ENCODE peak calls at places on chromosomes 7 and 10, in six cellular contexts. V is cardiac muscle cell, T is pancreas, M is heart left ventricle, C is right cardiac atrium, D is left ventricle myocardium inferior. Z is an unnamed sample.

GRCh38 chr7:105512926-105513526 is 9.0 kb downstream of the PUS7 start:
- DNase-seq in V (no peak), T (no peak), M (no peak), C (no peak), D (no peak), Z (peak; percentile 51)

GRCh38 chr10:844552-844951 is 87.0 kb downstream of the LARP4B start:
- DNase-seq in V (no peak), T (no peak), M (no peak), C (peak; percentile 58), D (no peak), Z (no peak)

GRCh38 chr10:98270026-98270740 is 2.2 kb upstream of the LOXL4 start:
- DNase-seq in V (no peak), T (no peak), M (no peak), C (no peak), D (no peak), Z (no peak)

GRCh38 chr7:74365320-74366022 is 76.3 kb downstream of the CLIP2 start:
- DNase-seq in V (peak; percentile 94), T (no peak), M (peak; percentile 62), C (peak; percentile 91), D (peak; percentile 54), Z (peak; percentile 70)

GRCh38 chr7:47143344-47143743 is 438.6 kb downstream of the TNS3 start:
- DNase-seq in V (no peak), T (no peak), M (no peak), C (no peak), D (no peak), Z (no peak)

GRCh38 chr10:125608474-125608873 is 74.5 kb downstream of the TEX36 start:
- DNase-seq in V (no peak), T (no peak), M (no peak), C (no peak), D (no peak), Z (peak; percentile 11)

GRCh38 chr10:77501152-77501845 is 136.3 kb downstream of the KCNMA1 start:
- DNase-seq in V (no peak), T (no peak), M (no peak), C (peak; percentile 58), D (no peak), Z (no peak)

GRCh38 chr7:87918740-87919139 is 15.3 kb upstream of the ADAM22 start:
- DNase-seq in V (no peak), T (no peak), M (no peak), C (no peak), D (no peak), Z (no peak)

GRCh38 chr10:112278871-112279270 is 4.3 kb upstream of the TECTB start:
- DNase-seq in V (no peak), T (no peak), M (no peak), C (no peak), D (no peak), Z (no peak)

GRCh38 chr10:83957168-83957750 is 182.1 kb upstream of the GHITM start:
- DNase-seq in V (no peak), T (no peak), M (no peak), C (no peak), D (no peak), Z (no peak)

GRCh38 chr10:102208311-102209035 is 17.6 kb upstream of the ELOVL3 start:
- DNase-seq in V (no peak), T (no peak), M (no peak), C (peak; percentile 60), D (no peak), Z (no peak)

GRCh38 chr7:140600341-140600740 is 40.3 kb downstream of the DENND2A start:
- DNase-seq in V (no peak), T (no peak), M (no peak), C (no peak), D (no peak), Z (no peak)

GRCh38 chr10:120891367-120891766 is 40.2 kb downstream of the WDR11 start:
- DNase-seq in V (no peak), T (no peak), M (no peak), C (no peak), D (no peak), Z (no peak)

GRCh38 chr10:125156739-125157472 is 3.5 kb downstream of the CTBP2 start:
- DNase-seq in V (no peak), T (peak; percentile 78), M (no peak), C (no peak), D (no peak), Z (no peak)

GRCh38 chr10:133536198-133536597 is 9.0 kb downstream of the CYP2E1 start:
- DNase-seq in V (no peak), T (no peak), M (no peak), C (no peak), D (no peak), Z (no peak)

GRCh38 chr7:4147931-4148620 is 534.0 kb upstream of the FOXK1 start:
- DNase-seq in V (no peak), T (no peak), M (no peak), C (no peak), D (no peak), Z (no peak)

GRCh38 chr10:83572036-83572435 is 567.3 kb upstream of the GHITM start:
- DNase-seq in V (no peak), T (no peak), M (no peak), C (no peak), D (no peak), Z (no peak)

GRCh38 chr10:121437596-121437995 is 160.6 kb downstream of the FGFR2 start:
- DNase-seq in V (peak; percentile 56), T (no peak), M (peak; percentile 9), C (peak; percentile 84), D (peak; percentile 18), Z (peak; percentile 59)

GRCh38 chr7:100372256-100372655 is 1.0 kb upstream of the PILRA start:
- DNase-seq in V (no peak), T (no peak), M (no peak), C (no peak), D (no peak), Z (peak; percentile 65)

GRCh38 chr7:108418941-108419340 is 37.3 kb downstream of the NRCAM start:
- DNase-seq in V (no peak), T (no peak), M (no peak), C (no peak), D (no peak), Z (no peak)

GRCh38 chr10:22022257-22023051 is 18.9 kb upstream of the DNAJC1 start:
- DNase-seq in V (peak; percentile 86), T (no peak), M (peak; percentile 70), C (peak; percentile 65), D (peak; percentile 39), Z (peak; percentile 60)

GRCh38 chr10:88113232-88113631 is 249.8 kb downstream of the PTEN start:
- DNase-seq in V (no peak), T (no peak), M (peak; percentile 24), C (peak; percentile 53), D (peak; percentile 25), Z (no peak)

GRCh38 chr7:151139791-151140190 is 27.7 kb downstream of the GBX1 start:
- DNase-seq in V (no peak), T (peak; percentile 7), M (no peak), C (peak; percentile 22), D (no peak), Z (no peak)

GRCh38 chr7:47291461-47292051 is 290.4 kb downstream of the TNS3 start:
- DNase-seq in V (no peak), T (no peak), M (no peak), C (no peak), D (no peak), Z (peak; percentile 59)

GRCh38 chr10:34360984-34361383 is 454.1 kb downstream of the PARD3 start:
- DNase-seq in V (no peak), T (no peak), M (no peak), C (no peak), D (no peak), Z (no peak)

GRCh38 chr7:152014722-152015121 is 10.8 kb upstream of the GALNT11 start:
- DNase-seq in V (no peak), T (no peak), M (no peak), C (no peak), D (no peak), Z (no peak)

GRCh38 chr10:29141761-29142160 is 147.1 kb upstream of the LYZL1 start:
- DNase-seq in V (no peak), T (no peak), M (no peak), C (no peak), D (no peak), Z (no peak)

GRCh38 chr10:117458571-117458970 is 83.3 kb upstream of the PDZD8 start:
- DNase-seq in V (no peak), T (no peak), M (no peak), C (no peak), D (no peak), Z (no peak)

GRCh38 chr10:91096263-91096662 is 124.2 kb upstream of the PCGF5 start:
- DNase-seq in V (no peak), T (no peak), M (no peak), C (no peak), D (no peak), Z (no peak)

GRCh38 chr7:46432666-46433065 is 511.6 kb upstream of the IGFBP3 start:
- DNase-seq in V (no peak), T (no peak), M (no peak), C (no peak), D (no peak), Z (no peak)

GRCh38 chr10:104077282-104078151 is 8.2 kb downstream of the COL17A1 start:
- DNase-seq in V (no peak), T (no peak), M (no peak), C (no peak), D (no peak), Z (no peak)

GRCh38 chr10:65548046-65548445 is 1377.8 kb upstream of the LRRTM3 start:
- DNase-seq in V (no peak), T (no peak), M (no peak), C (no peak), D (no peak), Z (no peak)

GRCh38 chr7:6705959-6706665 is 635 bp downstream of the ZNF12 start:
- DNase-seq in V (peak; percentile 70), T (peak; percentile 25), M (peak; percentile 17), C (peak; percentile 68), D (no peak), Z (peak; percentile 57)

GRCh38 chr7:6700793-6701192 is 6.0 kb downstream of the ZNF12 start:
- DNase-seq in V (no peak), T (no peak), M (no peak), C (no peak), D (no peak), Z (no peak)
- H3K9me3 ChIP-seq in V (peaks cover 2% of the 10 kb centered on the region), T (no peaks in the 10 kb centered on the region), M (peaks cover 9% of the 10 kb centered on the region), C (peaks cover 13% of the 10 kb centered on the region), D (peaks cover 48% of the 10 kb centered on the region), Z (peaks cover 34% of the 10 kb centered on the region)

GRCh38 chr10:26706206-26706605 is 8.7 kb downstream of the PDSS1 start:
- DNase-seq in V (no peak), T (peak; percentile 22), M (no peak), C (peak; percentile 62), D (no peak), Z (no peak)
- H3K27ac ChIP-seq in V (no peak overlapping the region), T (no peak overlapping the region), M (no peak overlapping the region), C (no peak overlapping the region), D (no peak overlapping the region), Z (no peak overlapping the region)

DNA sequence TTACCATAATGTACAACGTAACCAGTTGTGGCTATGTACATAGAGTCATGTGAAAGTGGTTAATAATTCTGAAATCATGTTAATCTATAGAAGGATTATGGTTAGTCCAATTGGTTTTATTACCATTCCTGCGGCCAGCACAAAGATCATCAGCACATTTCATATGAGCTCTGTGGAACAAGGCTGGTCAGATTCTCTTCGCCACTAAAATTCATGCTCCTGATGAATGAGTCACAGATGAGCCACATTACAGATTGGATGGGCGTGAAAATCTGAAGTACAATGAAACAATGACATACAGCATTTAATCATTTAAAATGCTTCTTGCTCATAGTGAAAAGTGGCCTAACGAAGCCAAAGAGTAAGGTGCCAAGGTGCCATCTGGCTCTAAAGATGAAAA is 716.2 kb upstream of the PHF14 start:
- DNase-seq in V (no peak), T (no peak), M (no peak), C (no peak), D (no peak), Z (no peak)
- H3K9me3 ChIP-seq in V (no peaks in the 10 kb centered on the region), T (no peaks in the 10 kb centered on the region), M (no peaks in the 10 kb centered on the region), C (no peaks in the 10 kb centered on the region), D (peaks cover 3% of the 10 kb centered on the region), Z (no peaks in the 10 kb centered on the region)

GRCh38 chr7:80278737-80279136 is 144.1 kb downstream of the GNAI1 start:
- DNase-seq in V (no peak), T (no peak), M (no peak), C (no peak), D (no peak), Z (no peak)
- H3K27ac ChIP-seq in V (no peak overlapping the region), T (no peak overlapping the region), M (no peak overlapping the region), C (no peak overlapping the region), D (peak overlapping the region; percentile 66), Z (no peak overlapping the region)